ENCODE peak calls at places on chromosomes 16 and 17, in ten cellular contexts. W is HT-29; E is GM23248; D is cardiac muscle cell; C is AG04450; N is CD8-positive, alpha-beta memory T cell; K is activated CD4-positive, CD25-positive, alpha-beta regulatory T cell treated with anti-CD3 and anti-CD28 coated beads, Interleukin-2, amount 50 U/mL, for 16 hours; R is GM19239; G is germinal center; H is stromal cell of bone marrow. O is an unnamed sample.

GRCh38 chr16:2783581-2784375 is 3.6 kb downstream of the PRSS33 start:
- DNase-seq in W (no peak), E (no peak), D (no peak), C (no peak), N (no peak), K (no peak), R (no peak), G (no peak), H (no peak), O (no peak)

GRCh38 chr16:13471036-13471435 is 448.9 kb upstream of the ERCC4 start:
- DNase-seq in W (no peak), E (no peak), D (peak), C (no peak), N (no peak), K (no peak), R (no peak), G (no peak), H (no peak), O (no peak)

GRCh38 chr17:76184266-76184665 is 43.2 kb upstream of the FOXJ1 start:
- DNase-seq in W (no peak), E (no peak), D (no peak), C (no peak), N (no peak), K (no peak), R (no peak), G (no peak), H (no peak), O (no peak)

GRCh38 chr16:48064971-48065370 is 90.8 kb downstream of the ABCC12 start:
- DNase-seq in W (no peak), E (peak), D (no peak), C (no peak), N (no peak), K (no peak), R (no peak), G (no peak), H (no peak), O (no peak)

GRCh38 chr17:45575126-45575885 is 84.8 kb upstream of the PLEKHM1 start:
- DNase-seq in W (no peak), E (no peak), D (no peak), C (no peak), N (no peak), K (no peak), R (no peak), G (no peak), H (no peak), O (no peak)

GRCh38 chr16:11743308-11744074 is 834 bp upstream of the TXNDC11 start:
- DNase-seq in W (peak), E (peak), D (no peak), C (no peak), N (no peak), K (no peak), R (no peak), G (peak), H (peak), O (peak)

GRCh38 chr17:81307636-81308035 is 12.5 kb upstream of the SLC38A10 start:
- DNase-seq in W (no peak), E (no peak), D (no peak), C (no peak), N (no peak), K (no peak), R (no peak), G (no peak), H (no peak), O (no peak)

GRCh38 chr17:28953444-28954118 is 2.3 kb upstream of the PHF12 start:
- DNase-seq in W (peak), E (peak), D (peak), C (no peak), N (peak), K (no peak), R (peak), G (peak), H (no peak), O (no peak)

GRCh38 chr16:3123986-3124886 is 10.6 kb upstream of the ZNF213 start:
- DNase-seq in W (peak), E (peak), D (peak), C (peak), N (peak), K (peak), R (peak), G (peak), H (peak), O (peak)

GRCh38 chr16:85557083-85557975 is 55.8 kb upstream of the GSE1 start:
- DNase-seq in W (peak), E (peak), D (no peak), C (no peak), N (peak), K (no peak), R (peak), G (peak), H (no peak), O (no peak)

GRCh38 chr17:18105595-18105994 is 3.0 kb upstream of the MYO15A start:
- DNase-seq in W (no peak), E (no peak), D (no peak), C (no peak), N (no peak), K (no peak), R (no peak), G (no peak), H (no peak), O (no peak)

GRCh38 chr16:20868890-20869289 is 31.3 kb downstream of the DCUN1D3 start:
- DNase-seq in W (peak), E (peak), D (peak), C (no peak), N (no peak), K (no peak), R (no peak), G (no peak), H (peak), O (no peak)

O was measured in natural killer cell.